ENCODE peak calls at places on chromosomes 2 and 18, in five cellular contexts. O is NCI-H1436, Z is EL, C is B cell, V is brain microvascular endothelial cell. X is an unnamed sample.

GRCh38 chr18:78080761-78081160 is 831.1 kb downstream of the GALR1 start:
- DNase-seq in O (no peak), Z (no peak), C (no peak), V (no peak), X (no peak)

GRCh38 chr2:174683392-174683759 is 80.9 kb downstream of the CHRNA1 start:
- DNase-seq in O (no peak), Z (peak; percentile 61), C (peak; percentile 54), V (peak; percentile 27), X (peak; percentile 5)

GRCh38 chr2:39696072-39696471 is 30.4 kb downstream of the TMEM178A start:
- DNase-seq in O (no peak), Z (peak; percentile 84), C (no peak), V (peak; percentile 92), X (no peak)

GRCh38 chr18:73975266-73975665 is 172.4 kb downstream of the FBXO15 start:
- DNase-seq in O (no peak), Z (no peak), C (no peak), V (peak; percentile 35), X (no peak)

GRCh38 chr2:8300216-8300615 is 381.6 kb upstream of the ID2 start:
- DNase-seq in O (no peak), Z (no peak), C (no peak), V (no peak), X (no peak)

GRCh38 chr18:8212893-8213805 is 396.1 kb upstream of the RAB12 start:
- DNase-seq in O (no peak), Z (peak; percentile 92), C (no peak), V (peak; percentile 96), X (no peak)

GRCh38 chr2:121133551-121134319 is 151.3 kb downstream of the TFCP2L1 start:
- DNase-seq in O (no peak), Z (no peak), C (no peak), V (no peak), X (no peak)

GRCh38 chr2:123456416-123456815 is 568.7 kb upstream of the CNTNAP5 start:
- DNase-seq in O (no peak), Z (no peak), C (no peak), V (no peak), X (no peak)

GRCh38 chr2:129092871-129093385 is 774.3 kb upstream of the HS6ST1 start:
- DNase-seq in O (no peak), Z (no peak), C (no peak), V (no peak), X (no peak)

GRCh38 chr2:168568476-168569227 is 112.6 kb downstream of the CERS6 start:
- DNase-seq in O (no peak), Z (no peak), C (no peak), V (peak; percentile 64), X (no peak)

GRCh38 chr2:177322801-177323261 is 58.3 kb upstream of the NFE2L2 start:
- DNase-seq in O (no peak), Z (no peak), C (no peak), V (no peak), X (no peak)

X was measured in stimulated activated naive CD4-positive, alpha-beta T cell treated with Interleukin-2 at 50 U/mL for 16 hours.